ENCODE peak calls at places on chromosomes 11 and 22, in six cellular contexts. K, R, C, Y, I and O are unnamed samples.

GRCh38 chr11:128597209-128597608 is 9.9 kb upstream of the ETS1 start:
- DNase-seq in Y (no peak), R (no peak), I (no peak), K (no peak), C (no peak), O (no peak)

GRCh38 chr11:93694586-93694985 is 33.1 kb downstream of the CEP295 start:
- DNase-seq in K (no peak), R (no peak), Y (no peak), C (no peak), I (no peak), O (no peak)

GRCh38 chr22:20430641-20431519 is 6.7 kb downstream of the SCARF2 start:
- DNase-seq in R (no peak), K (no peak), C (peak; percentile 93), Y (peak; percentile 56), I (peak; percentile 65), O (peak; percentile 58)

GRCh38 chr11:75200051-75200450 is 40.5 kb upstream of the TPBGL start:
- DNase-seq in C (no peak), I (no peak), K (no peak), Y (no peak), R (no peak), O (no peak)

GRCh38 chr11:8290122-8290810 is 26.6 kb upstream of the LMO1 start:
- DNase-seq in K (no peak), R (no peak), I (peak; percentile 14), Y (no peak), C (peak; percentile 2), O (no peak)

GRCh38 chr11:89184021-89184420 is 6.3 kb downstream of the TYR start:
- DNase-seq in I (no peak), K (peak; percentile 27), Y (no peak), C (no peak), R (peak; percentile 20), O (no peak)

GRCh38 chr22:40499187-40499753 is 128.9 kb downstream of the SGSM3 start:
- DNase-seq in I (no peak), C (no peak), Y (no peak), R (peak; percentile 81), K (peak; percentile 97), O (no peak)

GRCh38 chr11:26188559-26188958 is 143.4 kb upstream of the ANO3 start:
- DNase-seq in Y (no peak), I (no peak), C (no peak), K (no peak), R (no peak), O (no peak)

GRCh38 chr11:45659031-45659817 is 6.2 kb downstream of the CHST1 start:
- DNase-seq in I (no peak), C (no peak), Y (no peak), R (no peak), K (no peak), O (no peak)

GRCh38 chr22:36350751-36351594 is 36.8 kb downstream of the MYH9 start:
- DNase-seq in K (no peak), I (no peak), Y (no peak), R (no peak), C (no peak), O (peak; percentile 33)

GRCh38 chr11:78645226-78646202 is 70.8 kb upstream of the NARS2 start:
- DNase-seq in I (peak; percentile 84), C (peak; percentile 73), Y (peak; percentile 52), K (peak; percentile 35), R (no peak), O (peak; percentile 78)

GRCh38 chr11:91773090-91773489 is 451.5 kb upstream of the FAT3 start:
- DNase-seq in I (no peak), R (no peak), Y (no peak), C (peak; percentile 53), K (peak; percentile 10), O (no peak)

GRCh38 chr11:24635588-24636290 is 138.9 kb downstream of the LUZP2 start:
- DNase-seq in K (no peak), Y (no peak), R (no peak), C (no peak), I (no peak), O (no peak)

GRCh38 chr11:114182471-114182968 is 113.7 kb upstream of the NNMT start:
- DNase-seq in C (no peak), I (no peak), Y (no peak), K (no peak), R (no peak), O (no peak)

GRCh38 chr22:40853961-40854360 is 2.5 kb downstream of the ST13 start:
- DNase-seq in K (no peak), I (no peak), C (no peak), Y (no peak), R (no peak), O (no peak)

GRCh38 chr22:40436460-40437431 is 66.4 kb downstream of the SGSM3 start:
- DNase-seq in C (peak; percentile 68), K (peak; percentile 63), I (peak; percentile 58), R (peak; percentile 23), Y (peak; percentile 50), O (no peak)

GRCh38 chr11:47380078-47380477 is 1.7 kb upstream of the SPI1 start:
- DNase-seq in I (no peak), C (no peak), R (no peak), K (no peak), Y (no peak), O (no peak)

GRCh38 chr11:82631722-82632630 is 101.7 kb downstream of the FAM181B start:
- DNase-seq in I (no peak), K (no peak), R (no peak), Y (no peak), C (no peak), O (no peak)

GRCh38 chr11:127902405-127902804 is 685.0 kb downstream of the ETS1 start:
- DNase-seq in I (no peak), C (peak; percentile 2), K (no peak), Y (no peak), R (no peak), O (no peak)

GRCh38 chr11:132126973-132127900 is 756.8 kb downstream of the NTM start:
- DNase-seq in K (peak; percentile 74), I (peak; percentile 59), Y (no peak), C (peak; percentile 66), R (peak; percentile 89), O (no peak)

GRCh38 chr11:126133902-126134301 is 71.2 kb upstream of the CDON start:
- DNase-seq in C (peak; percentile 53), K (no peak), I (no peak), R (no peak), Y (no peak), O (no peak)

GRCh38 chr11:46134540-46134939 is 13.3 kb upstream of the PHF21A start:
- DNase-seq in Y (no peak), C (peak; percentile 46), K (no peak), R (no peak), I (no peak), O (no peak)

GRCh38 chr22:23467721-23468294 is 112.3 kb downstream of the IGLL1 start:
- DNase-seq in R (no peak), Y (no peak), I (no peak), C (no peak), K (no peak), O (no peak)

GRCh38 chr22:34427436-34427835 is 507.2 kb upstream of the LARGE1 start:
- DNase-seq in Y (no peak), R (no peak), C (no peak), I (no peak), K (no peak), O (no peak)

GRCh38 chr22:45096256-45096907 is 67.3 kb upstream of the NUP50 start:
- DNase-seq in I (peak; percentile 75), K (no peak), R (peak; percentile 29), C (peak; percentile 80), Y (no peak), O (peak; percentile 54)

DNA sequence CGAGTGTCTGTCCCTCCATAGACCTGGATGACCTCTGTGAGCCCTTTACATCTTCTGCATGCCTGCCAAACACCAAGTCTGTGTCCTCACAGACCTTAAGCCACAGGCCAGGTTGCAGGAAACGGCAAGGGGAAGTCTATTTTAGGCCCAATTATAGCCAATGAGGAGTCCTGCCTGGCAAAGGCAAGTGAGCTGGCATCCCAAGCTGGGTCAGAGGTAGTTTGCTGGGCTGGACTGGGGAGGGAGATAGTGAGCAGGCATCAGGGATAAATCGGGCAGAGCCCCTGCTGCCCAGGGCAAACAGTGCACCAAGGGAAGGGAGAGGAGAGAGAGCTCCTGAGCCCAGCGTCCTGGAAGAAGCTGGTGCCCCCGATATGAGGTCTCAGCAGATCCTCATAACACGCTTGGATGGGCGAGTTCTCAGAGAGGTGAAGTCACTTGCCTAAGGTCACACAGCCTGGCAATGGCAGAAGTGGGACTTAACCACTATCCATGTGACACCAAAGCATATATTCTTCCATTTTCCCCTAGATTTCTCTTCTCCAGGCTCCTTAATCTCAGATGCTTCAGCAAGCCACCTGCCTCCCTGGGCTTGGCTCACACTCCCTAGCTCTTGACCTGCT is 3.7 kb upstream of the RELT start:
- DNase-seq in R (no peak), C (peak; percentile 50), K (no peak), Y (no peak), I (no peak), O (no peak)
- TF ChIP-seq CTCF in R (peak; percentile 21), C (peak; percentile 40), K (no peak), Y (no peak), I (no peak), O (no peak)

GRCh38 chr11:96045622-96046456 is 121.9 kb upstream of the MTMR2 start:
- DNase-seq in C (peak; percentile 55), I (no peak), K (peak; percentile 82), R (peak; percentile 59), Y (no peak), O (peak; percentile 11)
- TF ChIP-seq CTCF in C (peak; percentile 48), I (no peak), K (peak; percentile 60), R (peak; percentile 62), Y (no peak), O (peak; percentile 28)

GRCh38 chr11:843818-844692 is 1.4 kb downstream of the TSPAN4 start:
- DNase-seq in I (peak; percentile 90), R (peak; percentile 92), K (peak; percentile 92), Y (no peak), C (peak; percentile 91), O (peak; percentile 37)

GRCh38 chr11:844693-845644 is 2.3 kb downstream of the TSPAN4 start:
- DNase-seq in I (peak; percentile 85), K (peak; percentile 77), R (peak; percentile 96), C (peak; percentile 83), Y (no peak), O (no peak)

GRCh38 chr11:841981-842369 is 354 bp downstream of the POLR2L start:
- DNase-seq in K (no peak), R (no peak), C (no peak), I (no peak), Y (no peak), O (no peak)

GRCh38 chr11:842370-843002 is at the start of the genes POLR2L and TSPAN4:
- DNase-seq in K (no peak), C (peak; percentile 97), I (peak; percentile 94), R (peak; percentile 74), Y (peak; percentile 92), O (peak; percentile 77)

GRCh38 chr11:843086-843704 is 543 bp downstream of the TSPAN4 start:
- DNase-seq in K (no peak), Y (no peak), I (no peak), C (no peak), R (no peak), O (no peak)
- TF ChIP-seq CTCF in K (no peak), Y (no peak), I (no peak), C (peak; percentile 28), R (no peak), O (peak; percentile 37)

DNA sequence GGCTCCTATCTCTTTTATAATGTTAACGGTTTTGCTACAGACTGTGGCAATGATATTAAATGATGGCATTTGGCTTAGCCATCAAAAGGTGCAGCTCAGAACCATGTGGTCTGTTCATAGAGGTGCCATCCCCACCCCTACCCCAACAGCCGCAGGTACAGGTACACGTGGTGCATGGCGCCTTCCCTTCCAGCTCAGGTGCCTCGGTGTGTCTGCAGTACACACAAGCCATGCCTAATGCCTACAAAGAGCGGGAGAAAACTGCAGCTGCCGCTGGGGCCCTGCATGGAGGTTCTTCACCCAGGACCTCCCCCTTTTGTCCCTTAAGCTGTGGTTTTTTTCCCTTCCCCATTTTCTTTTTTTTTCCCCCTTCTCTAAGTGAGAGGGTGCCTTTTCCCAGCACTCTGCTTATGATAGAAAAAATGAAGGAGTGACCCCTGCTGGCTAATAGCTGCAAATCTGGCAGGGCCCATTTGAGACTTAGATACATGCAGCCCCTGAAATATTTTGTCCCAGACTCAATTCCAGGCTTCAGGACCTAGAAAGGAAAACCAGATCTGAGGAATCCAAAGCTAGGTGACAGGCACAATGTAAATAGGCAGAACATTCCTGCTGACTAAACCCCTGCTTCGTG is 6.5 kb downstream of the OR52M1 start:
- DNase-seq in R (no peak), K (no peak), I (no peak), Y (no peak), C (peak; percentile 10), O (no peak)
- TF ChIP-seq CTCF in R (peak; percentile 38), K (peak; percentile 22), I (peak; percentile 45), Y (no peak), C (peak; percentile 46), O (peak; percentile 40)